ENCODE peak calls at places on chromosomes 11 and 22, in five cellular contexts. One of them, this sample, is unnamed. For H3K9me3, the result is how much of the 10 kb centered on the place peaks cover.

GRCh38 chr11:110337570-110338193 is 41.3 kb upstream of the RDX start:
- DNase-seq in A549: no peak
- DNase-seq in PC-9: peak
- DNase-seq in breast epithelium: no peak
- DNase-seq in transverse colon: no peak
- DNase-seq in this sample: no peak

GRCh38 chr22:37232140-37232998 is 11.7 kb downstream of the RAC2 start:
- DNase-seq in A549: no peak
- DNase-seq in PC-9: no peak
- DNase-seq in breast epithelium: no peak
- DNase-seq in transverse colon: peak
- DNase-seq in this sample: no peak

GRCh38 chr22:24175160-24175808 is 6.0 kb upstream of the SUSD2 start:
- DNase-seq in A549: peak
- DNase-seq in PC-9: no peak
- DNase-seq in transverse colon: peak
- DNase-seq in breast epithelium: peak
- DNase-seq in this sample: peak

GRCh38 chr22:28741200-28741757 is 341 bp downstream of the CHEK2 start:
- DNase-seq in breast epithelium: no peak
- DNase-seq in PC-9: no peak
- DNase-seq in A549: no peak
- DNase-seq in transverse colon: no peak
- DNase-seq in this sample: no peak

GRCh38 chr11:59172345-59173079 is 580 bp downstream of the DTX4 start:
- DNase-seq in breast epithelium: no peak
- DNase-seq in transverse colon: peak
- DNase-seq in PC-9: peak
- DNase-seq in A549: no peak
- DNase-seq in this sample: no peak

GRCh38 chr11:117933930-117934329 is 4.7 kb upstream of the TMPRSS13 start:
- DNase-seq in transverse colon: no peak
- DNase-seq in breast epithelium: peak
- DNase-seq in PC-9: no peak
- DNase-seq in A549: no peak
- DNase-seq in this sample: no peak

GRCh38 chr11:105786766-105787165 is 176.9 kb downstream of the GRIA4 start:
- DNase-seq in transverse colon: no peak
- DNase-seq in breast epithelium: no peak
- DNase-seq in A549: no peak
- DNase-seq in PC-9: no peak
- DNase-seq in this sample: no peak

GRCh38 chr11:121328213-121328966 is 35.8 kb downstream of the SC5D start:
- DNase-seq in breast epithelium: no peak
- DNase-seq in A549: no peak
- DNase-seq in transverse colon: no peak
- DNase-seq in PC-9: no peak
- DNase-seq in this sample: no peak

GRCh38 chr11:125435461-125436238 is 60.4 kb downstream of the FEZ1 start:
- DNase-seq in transverse colon: no peak
- DNase-seq in breast epithelium: no peak
- DNase-seq in PC-9: no peak
- DNase-seq in A549: no peak
- DNase-seq in this sample: no peak

GRCh38 chr11:69089258-69089657 is 40.5 kb downstream of the TPCN2 start:
- DNase-seq in transverse colon: no peak
- DNase-seq in A549: peak
- DNase-seq in PC-9: peak
- DNase-seq in breast epithelium: no peak
- DNase-seq in this sample: no peak

GRCh38 chr22:21570398-21570797 is 2.9 kb downstream of the UBE2L3 start:
- DNase-seq in transverse colon: no peak
- DNase-seq in A549: no peak
- DNase-seq in PC-9: no peak
- DNase-seq in breast epithelium: no peak
- DNase-seq in this sample: no peak

GRCh38 chr11:131195801-131196517 is 174.5 kb upstream of the NTM start:
- DNase-seq in A549: no peak
- DNase-seq in breast epithelium: no peak
- DNase-seq in PC-9: no peak
- DNase-seq in transverse colon: peak
- DNase-seq in this sample: no peak

GRCh38 chr11:7606496-7606895 is 66.8 kb downstream of the CYB5R2 start:
- DNase-seq in A549: no peak
- DNase-seq in transverse colon: no peak
- DNase-seq in PC-9: no peak
- DNase-seq in breast epithelium: no peak
- DNase-seq in this sample: no peak
- H3K9me3 ChIP-seq in A549: under half
- H3K9me3 ChIP-seq in transverse colon: under half
- H3K9me3 ChIP-seq in PC-9: under half
- H3K9me3 ChIP-seq in breast epithelium: under half
- H3K9me3 ChIP-seq in this sample: under half

GRCh38 chr22:26778372-26778771 is 121.0 kb downstream of the MIAT start:
- DNase-seq in transverse colon: no peak
- DNase-seq in PC-9: no peak
- DNase-seq in breast epithelium: no peak
- DNase-seq in A549: no peak
- DNase-seq in this sample: no peak
- TF ChIP-seq CTCF in transverse colon: no peak
- TF ChIP-seq CTCF in PC-9: no peak
- TF ChIP-seq CTCF in breast epithelium: no peak
- TF ChIP-seq CTCF in A549: no peak
- TF ChIP-seq CTCF in this sample: no peak

DNA sequence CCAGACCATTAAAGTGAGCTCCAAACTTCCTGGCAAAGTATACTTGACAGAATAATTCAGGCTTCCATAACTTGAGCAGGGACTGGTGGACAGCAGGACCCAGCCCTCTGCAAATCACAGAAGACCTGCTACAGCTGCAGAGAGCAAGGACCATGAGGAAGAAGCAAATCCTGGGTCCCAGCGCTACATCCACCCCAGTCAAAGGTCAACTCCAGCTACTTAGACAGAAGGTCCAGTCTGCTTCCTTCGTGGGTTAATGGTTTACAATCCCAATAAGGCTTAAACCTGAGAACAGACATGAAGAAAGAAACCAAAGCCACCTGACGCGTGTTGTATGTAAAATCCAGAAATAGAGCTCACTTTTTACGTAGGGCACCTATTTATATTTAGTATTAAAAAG is 57.7 kb downstream of the SHANK2 start:
- DNase-seq in PC-9: no peak
- DNase-seq in transverse colon: peak
- DNase-seq in A549: no peak
- DNase-seq in breast epithelium: no peak
- DNase-seq in this sample: no peak
- H3K9me3 ChIP-seq in PC-9: under half
- H3K9me3 ChIP-seq in transverse colon: under half
- H3K9me3 ChIP-seq in A549: under half
- H3K9me3 ChIP-seq in breast epithelium: under half
- H3K9me3 ChIP-seq in this sample: under half

GRCh38 chr22:22941831-22942510 is 54.4 kb downstream of the IGLL5 start:
- DNase-seq in transverse colon: peak
- DNase-seq in breast epithelium: peak
- DNase-seq in A549: no peak
- DNase-seq in PC-9: no peak
- DNase-seq in this sample: no peak

GRCh38 chr22:22942511-22943329 is 55.1 kb downstream of the IGLL5 start:
- DNase-seq in transverse colon: peak
- DNase-seq in A549: peak
- DNase-seq in PC-9: no peak
- DNase-seq in breast epithelium: peak
- DNase-seq in this sample: no peak

GRCh38 chr22:22945195-22945594 is 57.6 kb downstream of the IGLL5 start:
- DNase-seq in PC-9: no peak
- DNase-seq in A549: no peak
- DNase-seq in breast epithelium: peak
- DNase-seq in transverse colon: peak
- DNase-seq in this sample: no peak

GRCh38 chr22:22944268-22944985 is 56.8 kb downstream of the IGLL5 start:
- DNase-seq in A549: no peak
- DNase-seq in PC-9: no peak
- DNase-seq in transverse colon: peak
- DNase-seq in breast epithelium: peak
- DNase-seq in this sample: no peak

DNA sequence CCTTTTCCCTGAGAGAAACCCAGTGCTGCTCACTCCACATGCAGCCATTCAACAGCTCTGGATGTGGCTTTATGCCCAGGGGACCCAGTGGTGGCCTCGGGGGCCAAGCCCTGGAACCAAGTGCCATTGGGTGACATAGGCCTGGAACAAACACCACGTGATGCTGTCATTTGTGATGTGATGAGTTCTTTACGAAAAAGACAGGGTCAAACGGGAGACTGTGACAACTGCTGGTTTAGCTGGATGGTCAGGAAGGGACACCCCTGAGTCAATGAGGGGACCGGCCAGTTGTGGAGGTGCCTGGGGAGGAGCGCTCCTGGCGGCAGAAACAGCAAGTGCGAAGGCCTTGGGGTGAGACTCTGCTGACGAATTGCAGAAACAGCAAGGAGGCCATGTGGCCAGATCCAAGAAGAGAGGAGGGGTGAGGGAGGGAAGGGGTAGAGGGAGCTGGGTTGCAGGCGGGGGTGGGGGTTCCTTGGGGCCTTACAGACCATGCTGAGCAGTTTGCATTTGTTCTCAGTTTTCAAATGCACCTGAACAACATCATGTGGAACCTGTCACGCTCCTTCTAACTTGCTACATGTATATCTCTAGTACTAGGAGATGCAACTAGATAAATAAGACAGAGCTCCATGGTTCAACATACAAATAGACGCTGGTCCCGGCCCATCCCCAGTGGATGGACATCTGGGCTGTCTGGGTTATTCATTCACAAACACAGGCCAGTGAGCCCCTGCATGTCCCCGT is 56.1 kb downstream of the IGLL5 start:
- DNase-seq in transverse colon: peak
- DNase-seq in A549: no peak
- DNase-seq in breast epithelium: peak
- DNase-seq in PC-9: no peak
- DNase-seq in this sample: no peak
- TF ChIP-seq CTCF in transverse colon: no peak
- TF ChIP-seq CTCF in A549: no peak
- TF ChIP-seq CTCF in breast epithelium: no peak
- TF ChIP-seq CTCF in PC-9: no peak
- TF ChIP-seq CTCF in this sample: no peak

DNA sequence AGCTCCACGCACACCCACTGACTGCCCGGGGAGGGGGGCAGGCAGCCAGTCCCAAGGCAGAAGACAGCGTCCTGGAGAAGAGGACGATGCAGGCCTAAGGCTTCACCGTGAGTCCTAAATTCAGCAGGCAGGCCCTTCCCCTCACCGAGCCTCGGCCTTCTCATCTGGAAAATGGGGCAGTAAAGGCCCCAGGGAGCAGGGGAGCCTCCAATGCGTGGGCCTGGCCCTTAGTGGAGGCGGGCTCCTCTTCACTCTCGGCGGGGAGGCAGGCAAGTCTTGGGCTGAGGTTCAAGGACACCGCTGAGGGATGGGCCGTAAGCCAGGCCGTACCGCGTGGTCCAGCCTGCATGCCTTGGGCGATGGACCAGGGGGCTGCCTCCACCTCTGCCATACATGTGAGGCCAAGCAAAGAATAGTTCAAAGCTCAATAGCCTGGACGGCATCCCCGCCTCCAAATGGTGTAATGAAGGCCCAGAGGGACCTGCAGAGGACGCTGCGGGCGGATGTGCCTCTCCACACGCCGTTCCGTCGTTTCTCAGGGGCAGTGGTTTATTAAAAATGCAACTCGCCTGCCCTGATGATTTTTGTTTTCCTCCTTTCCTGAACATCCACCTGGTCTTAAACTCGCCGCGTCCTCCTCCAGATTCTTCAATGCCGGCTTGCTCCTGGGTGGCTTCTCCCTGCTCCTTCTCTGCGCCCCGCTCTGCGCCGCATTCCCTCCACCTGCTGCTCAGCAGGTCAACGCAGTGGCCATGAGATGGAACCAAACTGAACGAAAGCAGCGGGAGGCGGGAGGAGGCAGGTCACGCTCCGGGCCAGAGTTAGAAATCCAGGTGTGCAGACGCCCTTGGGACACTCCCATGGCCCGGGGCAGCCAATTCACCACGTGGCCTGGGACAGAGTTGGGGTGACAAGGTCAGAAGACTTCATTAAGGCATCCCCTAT is 627.8 kb downstream of the TBC1D22A start:
- DNase-seq in A549: no peak
- DNase-seq in transverse colon: no peak
- DNase-seq in PC-9: no peak
- DNase-seq in breast epithelium: no peak
- DNase-seq in this sample: no peak
- H3K9me3 ChIP-seq in A549: under half
- H3K9me3 ChIP-seq in transverse colon: under half
- H3K9me3 ChIP-seq in PC-9: under half
- H3K9me3 ChIP-seq in breast epithelium: under half
- H3K9me3 ChIP-seq in this sample: under half

GRCh38 chr11:84256618-84257017 is 970.5 kb upstream of the CCDC90B start:
- DNase-seq in breast epithelium: no peak
- DNase-seq in transverse colon: no peak
- DNase-seq in PC-9: no peak
- DNase-seq in A549: no peak
- DNase-seq in this sample: no peak

GRCh38 chr11:84260862-84261261 is 974.7 kb upstream of the CCDC90B start:
- DNase-seq in transverse colon: no peak
- DNase-seq in PC-9: no peak
- DNase-seq in breast epithelium: no peak
- DNase-seq in A549: no peak
- DNase-seq in this sample: no peak

GRCh38 chr11:84264066-84264465 is 977.9 kb upstream of the CCDC90B start:
- DNase-seq in breast epithelium: no peak
- DNase-seq in transverse colon: no peak
- DNase-seq in PC-9: no peak
- DNase-seq in A549: no peak
- DNase-seq in this sample: no peak

DNA sequence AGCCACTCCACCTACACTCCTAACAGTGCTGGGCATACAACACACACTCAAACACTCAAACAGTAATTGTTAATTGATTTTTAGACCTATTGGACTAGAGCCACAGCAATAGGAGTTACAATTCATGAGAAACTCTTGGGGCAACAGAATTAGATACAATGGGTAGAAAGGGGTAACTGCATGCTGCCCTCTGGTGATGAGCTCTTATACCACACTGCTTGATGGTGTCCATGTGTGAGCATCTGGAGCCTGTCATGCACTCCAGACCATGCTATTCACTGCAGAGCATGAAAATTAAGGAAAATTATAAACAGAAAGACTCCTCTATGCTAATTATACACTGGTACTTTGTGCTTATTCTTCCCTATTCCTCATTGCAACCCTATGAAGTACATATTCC is 975.5 kb upstream of the CCDC90B start:
- DNase-seq in breast epithelium: no peak
- DNase-seq in PC-9: no peak
- DNase-seq in A549: no peak
- DNase-seq in transverse colon: no peak
- DNase-seq in this sample: no peak
- TF ChIP-seq CTCF in breast epithelium: no peak
- TF ChIP-seq CTCF in PC-9: peak
- TF ChIP-seq CTCF in A549: no peak
- TF ChIP-seq CTCF in transverse colon: no peak
- TF ChIP-seq CTCF in this sample: no peak

GRCh38 chr11:4766420-4767043 is 3.2 kb downstream of the OR51F1 start:
- DNase-seq in breast epithelium: no peak
- DNase-seq in PC-9: no peak
- DNase-seq in transverse colon: no peak
- DNase-seq in A549: no peak
- DNase-seq in this sample: no peak
- H3K9me3 ChIP-seq in breast epithelium: under half
- H3K9me3 ChIP-seq in PC-9: under half
- H3K9me3 ChIP-seq in transverse colon: under half
- H3K9me3 ChIP-seq in A549: under half
- H3K9me3 ChIP-seq in this sample: under half